ENCODE peak calls at places on chromosomes 1 and 21, in six cellular contexts. H, P, U, W, C and Z are unnamed samples.

GRCh38 chr1:230120289-230120948 is 53.4 kb downstream of the GALNT2 start:
- DNase-seq in U (no peak), C (no peak), P (no peak), W (no peak), H (no peak), Z (no peak)

GRCh38 chr1:23624440-23624839 is 65.1 kb upstream of the ID3 start:
- DNase-seq in W (no peak), C (no peak), P (no peak), U (no peak), H (no peak), Z (no peak)

GRCh38 chr1:57072775-57073174 is 107.0 kb upstream of the C8B start:
- DNase-seq in C (no peak), U (no peak), W (no peak), P (no peak), H (peak), Z (no peak)

GRCh38 chr1:179146476-179146875 is 64.6 kb downstream of the TOR3A start:
- DNase-seq in C (no peak), U (peak), W (no peak), H (no peak), P (no peak), Z (no peak)

GRCh38 chr21:46000182-46000730 is 18.7 kb downstream of the COL6A1 start:
- DNase-seq in H (no peak), C (no peak), W (no peak), U (no peak), P (no peak), Z (no peak)

GRCh38 chr1:210292276-210292851 is 36.3 kb upstream of the HHAT start:
- DNase-seq in C (peak), U (peak), H (peak), W (peak), P (peak), Z (no peak)

GRCh38 chr1:92191726-92192125 is 26.0 kb upstream of the C1orf146 start:
- DNase-seq in P (no peak), C (no peak), W (no peak), U (no peak), H (no peak), Z (no peak)

GRCh38 chr1:11196945-11197344 is 7.8 kb downstream of the ANGPTL7 start:
- DNase-seq in C (no peak), W (no peak), U (no peak), H (peak), P (no peak), Z (no peak)

GRCh38 chr1:212621043-212621829 is 12.7 kb downstream of the ATF3 start:
- DNase-seq in U (no peak), C (no peak), W (no peak), P (no peak), H (no peak), Z (no peak)

GRCh38 chr1:156590326-156591180 is 1.0 kb upstream of the NAXE start:
- DNase-seq in H (no peak), P (no peak), C (no peak), W (no peak), U (no peak), Z (no peak)

GRCh38 chr1:15155760-15156743 is 2.5 kb downstream of the TMEM51 start:
- DNase-seq in U (peak), W (no peak), C (peak), P (peak), H (no peak), Z (no peak)

GRCh38 chr1:19858894-19859293 is 23.3 kb upstream of the OTUD3 start:
- DNase-seq in C (no peak), U (no peak), P (no peak), W (no peak), H (no peak), Z (no peak)

GRCh38 chr1:205576805-205577761 is 54.7 kb downstream of the ELK4 start:
- DNase-seq in W (no peak), C (no peak), U (no peak), H (no peak), P (no peak), Z (no peak)

GRCh38 chr1:42013881-42014470 is 95.3 kb upstream of the HIVEP3 start:
- DNase-seq in H (no peak), P (peak), C (no peak), U (peak), W (no peak), Z (no peak)

GRCh38 chr1:114377356-114377755 is 133.6 kb downstream of the TRIM33 start:
- DNase-seq in H (no peak), P (no peak), W (no peak), U (no peak), C (no peak), Z (no peak)

GRCh38 chr1:53616927-53617326 is 122.0 kb downstream of the GLIS1 start:
- DNase-seq in U (no peak), W (no peak), P (no peak), H (no peak), C (no peak), Z (no peak)

GRCh38 chr1:13965770-13966398 is 265.9 kb downstream of the PRDM2 start:
- DNase-seq in W (peak), P (peak), C (no peak), H (peak), U (peak), Z (peak)

GRCh38 chr1:54506594-54506993 is 41.4 kb upstream of the ACOT11 start:
- DNase-seq in C (no peak), U (no peak), H (no peak), P (no peak), W (no peak), Z (no peak)

GRCh38 chr1:8169364-8170058 is 143.4 kb upstream of the ERRFI1 start:
- DNase-seq in C (peak), P (peak), H (peak), W (peak), U (peak), Z (peak)

GRCh38 chr1:183804916-183805734 is at the start of gene RGL1:
- DNase-seq in C (peak), P (peak), U (peak), W (peak), H (peak), Z (peak)

GRCh38 chr1:94863919-94864318 is 43.8 kb downstream of the SLC44A3 start:
- DNase-seq in P (peak), H (peak), U (peak), C (no peak), W (peak), Z (no peak)

GRCh38 chr1:93681549-93682412 is at the start of gene BCAR3:
- DNase-seq in H (peak), W (no peak), U (peak), C (peak), P (peak), Z (peak)

GRCh38 chr1:228093050-228093906 is 9.8 kb downstream of the C1orf35 start:
- DNase-seq in W (no peak), H (peak), P (no peak), U (no peak), C (no peak), Z (no peak)

GRCh38 chr1:2575801-2576663 is 10.5 kb upstream of the PRXL2B start:
- DNase-seq in C (no peak), P (no peak), W (no peak), U (no peak), H (no peak), Z (no peak)

GRCh38 chr1:26887125-26887524 is 3.0 kb downstream of the GPN2 start:
- DNase-seq in C (no peak), U (peak), P (peak), W (no peak), H (peak), Z (no peak)